ENCODE peak calls at places on chromosomes 6 and 20, in five cellular contexts. V, Y, P, X and H are unnamed samples.

GRCh38 chr6:89787660-89788338 is 31.8 kb downstream of the MDN1 start:
- DNase-seq in V (no peak), Y (no peak), P (no peak), X (no peak), H (no peak)

GRCh38 chr20:21707999-21708737 is 2.7 kb downstream of the PAX1 start:
- DNase-seq in V (no peak), Y (no peak), P (no peak), X (no peak), H (no peak)

GRCh38 chr20:63898882-63899558 is 4.1 kb downstream of the DNAJC5 start:
- DNase-seq in V (no peak), Y (no peak), P (no peak), X (no peak), H (no peak)

GRCh38 chr6:71287038-71287437 is 1.6 kb upstream of the OGFRL1 start:
- DNase-seq in V (no peak), Y (no peak), P (no peak), X (no peak), H (no peak)

GRCh38 chr6:132369526-132369925 is 31.7 kb downstream of the MOXD1 start:
- DNase-seq in V (no peak), Y (no peak), P (no peak), X (no peak), H (no peak)

GRCh38 chr6:162849269-162849668 is 121.5 kb downstream of the PACRG start:
- DNase-seq in V (no peak), Y (no peak), P (no peak), X (no peak), H (no peak)

GRCh38 chr6:2951723-2952122 is 19.6 kb downstream of the SERPINB6 start:
- DNase-seq in V (no peak), Y (no peak), P (no peak), X (no peak), H (no peak)

GRCh38 chr6:159203304-159204005 is 34.3 kb downstream of the FNDC1 start:
- DNase-seq in V (peak; percentile 91), Y (no peak), P (no peak), X (no peak), H (no peak)

GRCh38 chr20:11891827-11892521 is 25.7 kb upstream of the BTBD3 start:
- DNase-seq in V (no peak), Y (peak; percentile 3), P (no peak), X (no peak), H (peak; percentile 74)

GRCh38 chr6:142851601-142852000 is 93.4 kb downstream of the HIVEP2 start:
- DNase-seq in V (no peak), Y (no peak), P (no peak), X (no peak), H (no peak)

GRCh38 chr20:59958626-59959025 is 403 bp downstream of the CDH26 start:
- DNase-seq in V (no peak), Y (no peak), P (no peak), X (no peak), H (no peak)

GRCh38 chr6:76984572-76984971 is 478.7 kb downstream of the HTR1B start:
- DNase-seq in V (no peak), Y (no peak), P (no peak), X (no peak), H (no peak)

GRCh38 chr6:20426177-20427082 is 24.8 kb downstream of the E2F3 start:
- DNase-seq in V (no peak), Y (no peak), P (no peak), X (peak; percentile 45), H (no peak)

GRCh38 chr6:44622555-44622954 is 235.0 kb downstream of the CDC5L start:
- DNase-seq in V (no peak), Y (no peak), P (no peak), X (no peak), H (no peak)

GRCh38 chr20:40939667-40940066 is 89.0 kb upstream of the TOP1 start:
- DNase-seq in V (no peak), Y (no peak), P (no peak), X (peak; percentile 82), H (no peak)

GRCh38 chr20:40943591-40943990 is 85.0 kb upstream of the TOP1 start:
- DNase-seq in V (no peak), Y (no peak), P (no peak), X (no peak), H (no peak)

GRCh38 chr20:40942775-40943174 is 85.8 kb upstream of the TOP1 start:
- DNase-seq in V (no peak), Y (no peak), P (no peak), X (no peak), H (no peak)

GRCh38 chr20:40942015-40942414 is 86.6 kb upstream of the TOP1 start:
- DNase-seq in V (no peak), Y (no peak), P (no peak), X (no peak), H (no peak)

DNA sequence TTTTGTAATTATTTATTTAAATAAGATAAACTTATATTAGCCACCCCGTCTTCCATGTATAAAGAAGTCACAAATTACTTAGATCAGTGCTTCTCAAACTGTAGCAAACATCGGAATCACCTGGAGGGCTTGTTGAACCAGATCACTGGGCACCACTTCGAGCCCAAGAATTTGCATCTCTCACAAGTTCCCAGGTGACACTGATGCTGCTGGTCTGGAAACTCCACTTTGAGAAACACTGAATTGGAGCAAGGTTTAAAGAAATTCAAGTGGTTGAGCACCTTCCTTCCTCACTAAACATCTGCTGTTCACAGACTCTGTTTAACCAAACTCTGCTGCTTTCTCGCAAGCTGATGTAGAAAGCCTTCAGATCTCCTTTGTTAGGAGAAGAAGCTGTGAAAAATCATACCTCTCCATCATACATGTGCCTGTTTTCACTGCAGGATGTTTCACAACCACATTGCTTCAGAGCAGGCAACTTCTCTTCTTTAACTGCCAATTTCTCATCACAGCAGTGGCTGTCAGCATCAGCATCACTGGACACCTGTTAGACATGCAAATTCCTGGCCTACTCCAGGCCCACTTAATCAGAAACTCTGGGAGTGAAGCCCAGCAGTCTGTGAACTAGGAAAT is 87.5 kb upstream of the TOP1 start:
- DNase-seq in V (no peak), Y (no peak), P (no peak), X (no peak), H (no peak)
- TF ChIP-seq CTCF in V (no peak), Y (no peak), P (no peak), X (no peak), H (no peak)

GRCh38 chr20:46951840-46952497 is 57.3 kb downstream of the EYA2 start:
- DNase-seq in V (no peak), Y (no peak), P (no peak), X (no peak), H (no peak)
- TF ChIP-seq CTCF in V (no peak), Y (no peak), P (no peak), X (no peak), H (no peak)

DNA sequence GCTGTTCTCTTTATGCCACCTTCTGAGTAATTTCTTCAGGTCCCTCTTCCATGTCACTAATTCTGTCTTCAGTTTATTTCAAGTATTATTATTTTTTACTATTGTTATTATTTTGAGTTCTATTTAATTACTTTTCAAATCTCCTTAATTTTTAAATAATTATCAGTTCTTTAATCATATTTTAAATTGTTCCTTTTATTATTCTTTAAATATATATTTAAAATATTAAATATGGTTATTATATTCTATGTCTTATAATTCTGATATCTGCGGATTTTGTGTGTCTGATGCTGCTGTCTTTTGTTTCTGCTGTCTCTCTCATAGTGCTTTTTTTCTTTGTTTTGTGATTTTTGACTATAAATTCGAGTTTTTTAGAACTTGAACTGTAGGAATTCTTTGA is 2.2 kb downstream of the POLR1H start:
- DNase-seq in V (no peak), Y (no peak), P (no peak), X (no peak), H (no peak)
- TF ChIP-seq CTCF in V (no peak), Y (no peak), P (no peak), X (no peak), H (no peak)

GRCh38 chr6:72643214-72643613 is 21.4 kb downstream of the KCNQ5 start:
- DNase-seq in V (no peak), Y (no peak), P (no peak), X (no peak), H (no peak)

GRCh38 chr6:72640622-72640930 is 18.7 kb downstream of the KCNQ5 start:
- DNase-seq in V (no peak), Y (no peak), P (no peak), X (no peak), H (no peak)

GRCh38 chr6:72642435-72642834 is 20.6 kb downstream of the KCNQ5 start:
- DNase-seq in V (no peak), Y (no peak), P (no peak), X (no peak), H (no peak)

GRCh38 chr6:72636786-72637185 is 14.9 kb downstream of the KCNQ5 start:
- DNase-seq in V (no peak), Y (no peak), P (no peak), X (no peak), H (no peak)

GRCh38 chr6:72639920-72640621 is 18.2 kb downstream of the KCNQ5 start:
- DNase-seq in V (no peak), Y (no peak), P (no peak), X (no peak), H (no peak)
- TF ChIP-seq CTCF in V (no peak), Y (no peak), P (no peak), X (no peak), H (no peak)

GRCh38 chr6:55528624-55529023 is 50.4 kb downstream of the HMGCLL1 start:
- DNase-seq in V (no peak), Y (no peak), P (no peak), X (no peak), H (peak; percentile 14)
- TF ChIP-seq CTCF in V (peak; percentile 33), Y (no peak), P (no peak), X (peak; percentile 7), H (peak; percentile 33)

DNA sequence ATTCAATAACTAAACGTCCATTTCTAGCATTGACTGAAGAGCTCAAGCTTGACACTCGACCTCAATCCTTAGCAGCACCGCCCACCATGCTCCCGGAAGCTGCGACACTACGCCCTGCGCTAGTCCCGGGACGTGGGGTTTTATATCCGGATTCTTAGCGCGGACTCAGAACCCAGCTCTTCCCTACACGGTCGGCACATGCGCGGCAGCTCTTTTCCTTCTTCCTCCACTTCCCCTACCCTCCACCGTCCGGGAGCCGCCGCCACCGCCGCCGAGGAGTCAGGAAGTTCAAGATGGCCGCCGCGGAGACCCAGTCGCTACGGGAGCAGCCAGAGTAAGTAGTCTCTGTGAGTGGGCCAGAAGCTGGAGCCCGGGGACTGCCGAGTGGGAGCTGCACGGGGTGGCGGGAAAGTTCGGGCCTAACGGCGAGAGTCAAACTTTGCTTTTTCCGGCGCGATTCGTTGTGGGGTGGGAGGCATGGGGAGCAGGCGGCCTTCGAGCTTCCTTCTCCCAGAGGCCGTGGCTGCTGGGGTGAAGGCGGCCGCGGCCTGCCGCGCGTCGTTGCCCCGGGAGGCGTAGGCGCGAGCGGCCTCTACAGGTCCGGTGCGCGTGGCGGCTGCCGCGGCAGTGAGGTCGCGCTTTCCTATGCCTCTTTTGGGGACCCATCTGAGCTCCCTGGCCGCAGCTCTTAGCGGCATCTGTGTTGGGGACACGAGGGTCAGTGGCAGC is 57.6 kb downstream of the FAM217A start:
- DNase-seq in V (peak; percentile 85), Y (peak; percentile 78), P (peak; percentile 78), X (peak; percentile 98), H (peak; percentile 93)
- TF ChIP-seq CTCF in V (no peak), Y (peak; percentile 52), P (peak; percentile 30), X (peak; percentile 48), H (no peak)